ENCODE peak calls at places on chromosomes 5 and 9, in four cellular contexts. J is SK-N-SH, Z is HepG2, E is K562. S is an unnamed sample.

GRCh38 chr9:27528886-27529315 is 713 bp downstream of the MOB3B start:
- DNase-seq in Z (no peak), J (no peak), E (peak; percentile 34), S (peak; percentile 61)

GRCh38 chr5:138626333-138626944 is 51.2 kb upstream of the HSPA9 start:
- DNase-seq in E (no peak), Z (no peak), J (no peak), S (no peak)

GRCh38 chr5:175700991-175701390 is 43.1 kb downstream of the HRH2 start:
- DNase-seq in E (peak; percentile 40), J (peak; percentile 48), Z (no peak), S (peak; percentile 9)

GRCh38 chr5:141234109-141234508 is 11.0 kb downstream of the PCDHB14 start:
- DNase-seq in Z (peak; percentile 4), E (no peak), J (no peak), S (peak; percentile 47)

GRCh38 chr5:72693001-72693442 is 123.4 kb upstream of the TNPO1 start:
- DNase-seq in E (no peak), J (peak; percentile 50), Z (no peak), S (no peak)

GRCh38 chr9:70534471-70534870 is 120.0 kb upstream of the KLF9 start:
- DNase-seq in J (no peak), Z (no peak), E (no peak), S (no peak)

GRCh38 chr5:39093351-39093749 is 19.2 kb upstream of the RICTOR start:
- DNase-seq in E (no peak), J (no peak), Z (no peak), S (no peak)

GRCh38 chr9:125558453-125559084 is 148.4 kb downstream of the MAPKAP1 start:
- DNase-seq in E (peak; percentile 68), Z (peak; percentile 66), J (peak; percentile 68), S (peak; percentile 64)

GRCh38 chr5:113776832-113777525 is 263.5 kb downstream of the YTHDC2 start:
- DNase-seq in J (no peak), Z (peak; percentile 2), E (no peak), S (no peak)

GRCh38 chr9:20760246-20760901 is 76.3 kb downstream of the FOCAD start:
- DNase-seq in J (no peak), E (no peak), Z (no peak), S (no peak)

GRCh38 chr5:139851558-139851957 is 56.0 kb downstream of the PSD2 start:
- DNase-seq in Z (no peak), J (no peak), E (no peak), S (no peak)

GRCh38 chr9:11893331-11893730 is 799.9 kb upstream of the TYRP1 start:
- DNase-seq in Z (no peak), J (no peak), E (no peak), S (no peak)

GRCh38 chr5:35183243-35183955 is 46.9 kb downstream of the PRLR start:
- DNase-seq in J (peak; percentile 31), E (no peak), Z (peak; percentile 65), S (peak; percentile 71)

GRCh38 chr5:1481266-1481998 is 36.2 kb upstream of the SLC6A3 start:
- DNase-seq in Z (no peak), E (no peak), J (no peak), S (no peak)

GRCh38 chr5:35010676-35011075 is 37.1 kb downstream of the AGXT2 start:
- DNase-seq in J (no peak), E (no peak), Z (no peak), S (no peak)

GRCh38 chr5:58459276-58459859 is 518 bp downstream of the PLK2 start:
- DNase-seq in E (no peak), Z (peak; percentile 1), J (no peak), S (peak; percentile 42)

GRCh38 chr9:114484854-114485443 is 20.3 kb downstream of the WHRN start:
- DNase-seq in Z (no peak), E (peak; percentile 65), J (no peak), S (no peak)

GRCh38 chr5:168328804-168329203 is 37.4 kb downstream of the WWC1 start:
- DNase-seq in Z (peak; percentile 70), J (no peak), E (no peak), S (peak; percentile 70)

GRCh38 chr9:7452378-7452777 is 347.2 kb downstream of the DMAC1 start:
- DNase-seq in Z (no peak), J (no peak), E (no peak), S (no peak)

GRCh38 chr5:41921874-41922273 is 3.2 kb upstream of the FBXO4 start:
- DNase-seq in J (no peak), E (no peak), Z (no peak), S (no peak)

GRCh38 chr5:174610968-174611367 is 113.4 kb upstream of the MSX2 start:
- DNase-seq in Z (no peak), E (no peak), J (no peak), S (no peak)

GRCh38 chr5:180433029-180433416 is 61.2 kb upstream of the CNOT6 start:
- DNase-seq in J (no peak), E (no peak), Z (no peak), S (no peak)

GRCh38 chr9:117777823-117778222 is 73.6 kb downstream of the TLR4 start:
- DNase-seq in J (no peak), Z (no peak), E (no peak), S (no peak)

GRCh38 chr9:5593904-5594303 is 35.0 kb upstream of the RIC1 start:
- DNase-seq in J (no peak), E (no peak), Z (no peak), S (no peak)

GRCh38 chr9:79264511-79265448 is 307.0 kb upstream of the TLE4 start:
- DNase-seq in E (no peak), Z (no peak), J (no peak), S (no peak)

GRCh38 chr9:1173211-1173610 is 123.1 kb downstream of the DMRT2 start:
- DNase-seq in Z (peak; percentile 31), E (no peak), J (no peak), S (no peak)

GRCh38 chr9:16136961-16137360 is 584.1 kb downstream of the CCDC171 start:
- DNase-seq in E (no peak), J (no peak), Z (no peak), S (no peak)

GRCh38 chr5:62931551-62931950 is 352.9 kb downstream of the LRRC70 start:
- DNase-seq in Z (no peak), E (no peak), J (no peak), S (no peak)

GRCh38 chr9:95506438-95506691 is 10.4 kb downstream of the PTCH1 start:
- DNase-seq in E (no peak), J (peak; percentile 63), Z (peak; percentile 25), S (no peak)

GRCh38 chr5:23507278-23507685 is at the start of gene PRDM9:
- DNase-seq in J (peak; percentile 68), Z (peak; percentile 61), E (peak; percentile 16), S (peak; percentile 88)
- TF ChIP-seq FOXJ3 in J (no peak), Z (no peak), E (no peak), S (no peak)

DNA sequence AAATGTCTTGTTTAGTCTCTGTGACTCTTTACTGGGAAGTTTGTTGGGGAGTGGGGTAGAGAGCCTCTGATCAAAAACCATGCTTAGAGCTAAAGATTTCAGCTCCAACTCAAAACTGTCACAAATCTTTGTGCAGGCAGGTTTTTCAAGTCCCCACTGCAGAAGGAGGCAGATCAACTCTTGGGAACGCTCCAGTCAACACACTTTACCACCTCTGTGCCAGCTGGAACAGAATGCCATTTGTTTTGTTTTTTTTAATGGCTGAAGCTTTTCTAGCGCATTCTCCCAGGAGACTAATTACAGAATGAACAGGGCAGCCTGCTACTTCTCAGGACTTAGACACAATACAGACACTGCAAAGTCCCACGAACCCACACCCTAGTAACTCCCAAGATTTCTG is 17.9 kb upstream of the LHX6 start:
- DNase-seq in J (no peak), E (no peak), Z (no peak), S (no peak)
- TF ChIP-seq FOXJ3 in J (no peak), E (no peak), Z (no peak), S (no peak)

GRCh38 chr5:171826132-171826531 is 40.5 kb downstream of the SMIM23 start:
- DNase-seq in Z (no peak), E (no peak), J (no peak), S (no peak)
- TF ChIP-seq FOXJ3 in Z (no peak), E (no peak), J (no peak), S (no peak)

DNA sequence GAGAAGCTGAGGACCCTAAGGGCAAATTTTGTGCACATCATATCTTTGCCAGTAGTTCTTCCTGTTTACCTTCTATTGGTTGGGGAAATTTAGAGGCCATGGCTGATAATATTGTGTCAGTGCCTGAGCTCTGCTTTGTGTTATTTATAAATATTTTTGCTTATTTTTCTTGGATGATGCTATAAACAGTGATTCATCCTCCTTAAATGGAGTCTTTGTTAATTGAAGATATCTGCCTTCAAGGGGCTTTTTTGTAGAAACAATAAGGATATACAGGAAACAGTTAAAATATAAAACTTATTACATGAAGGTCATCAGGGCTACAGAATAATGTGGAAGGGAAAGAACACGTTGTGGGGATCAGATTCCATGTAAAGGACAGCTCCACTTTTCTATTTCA is 78.0 kb downstream of the PAM start:
- DNase-seq in Z (no peak), E (no peak), J (no peak), S (no peak)
- TF ChIP-seq FOXJ3 in Z (no peak), E (no peak), J (no peak), S (no peak)

GRCh38 chr5:52924458-52924857 is 64.7 kb upstream of the ITGA2 start:
- DNase-seq in J (no peak), E (no peak), Z (no peak), S (no peak)
- TF ChIP-seq FOXJ3 in J (no peak), E (no peak), Z (no peak), S (no peak)

DNA sequence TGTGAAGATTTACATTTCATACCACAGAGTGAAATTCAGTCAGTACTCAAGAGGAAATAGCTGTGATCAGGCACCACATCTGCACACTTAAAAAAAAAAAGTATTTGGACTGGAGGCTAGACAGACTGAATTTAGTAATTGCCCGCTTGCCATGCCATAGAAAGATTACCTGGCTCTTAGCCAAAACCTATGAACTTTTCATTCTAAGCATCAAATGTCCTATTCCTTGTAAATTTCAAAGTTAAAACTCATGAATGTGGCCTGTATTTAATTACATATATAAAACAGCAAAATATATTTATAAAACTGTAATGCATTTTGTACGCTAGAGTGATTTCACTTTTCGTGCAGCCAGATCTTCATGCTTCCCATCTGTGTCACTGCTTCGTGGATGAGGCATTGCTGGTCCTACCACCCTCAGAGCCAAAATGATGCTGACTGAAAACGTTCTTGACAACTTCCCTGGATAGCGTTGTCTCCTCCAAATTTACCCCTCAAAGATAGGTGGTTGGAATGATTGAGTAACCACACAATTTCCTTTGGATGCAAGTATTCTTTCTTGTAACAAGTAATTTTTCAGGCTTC is 447.9 kb upstream of the SGCD start:
- DNase-seq in E (no peak), J (peak; percentile 17), Z (no peak), S (no peak)
- TF ChIP-seq FOXJ3 in E (no peak), J (no peak), Z (no peak), S (no peak)

S was measured in WTC11.